ENCODE peak calls at places on chromosome 3, in four cellular contexts. M, E, X and V are unnamed samples.

GRCh38 chr3:107704477-107704876 is 181.7 kb downstream of the BBX start:
- DNase-seq in X (no peak), E (no peak), M (no peak), V (no peak)

GRCh38 chr3:71955549-71956373 is 170.8 kb upstream of the PROK2 start:
- DNase-seq in E (peak; percentile 13), M (peak; percentile 66), X (peak; percentile 34), V (peak; percentile 45)

GRCh38 chr3:183555541-183556081 is at the start of gene KLHL6:
- DNase-seq in X (no peak), E (no peak), M (peak; percentile 53), V (no peak)

GRCh38 chr3:164186095-164186494 is 892.2 kb downstream of the SI start:
- DNase-seq in E (no peak), M (no peak), X (no peak), V (no peak)

GRCh38 chr3:177553586-177553985 is 356.3 kb upstream of the TBL1XR1 start:
- DNase-seq in M (no peak), E (no peak), X (no peak), V (no peak)

GRCh38 chr3:45567730-45568172 is 26.8 kb upstream of the LIMD1 start:
- DNase-seq in X (no peak), E (no peak), M (no peak), V (no peak)

GRCh38 chr3:141686477-141687280 is 51.4 kb upstream of the RNF7 start:
- DNase-seq in E (peak; percentile 41), X (peak; percentile 46), M (no peak), V (no peak)

GRCh38 chr3:38730281-38730680 is 80.8 kb upstream of the SCN5A start:
- DNase-seq in X (no peak), M (no peak), E (no peak), V (no peak)

GRCh38 chr3:71016141-71016845 is 567.2 kb downstream of the FOXP1 start:
- DNase-seq in M (no peak), E (no peak), X (peak; percentile 49), V (no peak)

GRCh38 chr3:76943058-76943457 is 96.8 kb upstream of the ROBO2 start:
- DNase-seq in M (no peak), X (peak; percentile 48), E (no peak), V (no peak)

GRCh38 chr3:172464306-172464705 is 16.1 kb upstream of the GHSR start:
- DNase-seq in E (no peak), X (no peak), M (no peak), V (no peak)

GRCh38 chr3:169914321-169914720 is 2.9 kb downstream of the SAMD7 start:
- DNase-seq in M (peak; percentile 17), X (no peak), E (no peak), V (no peak)

GRCh38 chr3:164377466-164377865 is 700.8 kb downstream of the SI start:
- DNase-seq in M (no peak), X (no peak), E (no peak), V (no peak)

GRCh38 chr3:181888234-181888633 is 176.5 kb downstream of the SOX2 start:
- DNase-seq in E (no peak), X (no peak), M (no peak), V (no peak)

GRCh38 chr3:21398461-21398860 is 352.5 kb downstream of the ZNF385D start:
- DNase-seq in X (no peak), M (no peak), E (no peak), V (no peak)

DNA sequence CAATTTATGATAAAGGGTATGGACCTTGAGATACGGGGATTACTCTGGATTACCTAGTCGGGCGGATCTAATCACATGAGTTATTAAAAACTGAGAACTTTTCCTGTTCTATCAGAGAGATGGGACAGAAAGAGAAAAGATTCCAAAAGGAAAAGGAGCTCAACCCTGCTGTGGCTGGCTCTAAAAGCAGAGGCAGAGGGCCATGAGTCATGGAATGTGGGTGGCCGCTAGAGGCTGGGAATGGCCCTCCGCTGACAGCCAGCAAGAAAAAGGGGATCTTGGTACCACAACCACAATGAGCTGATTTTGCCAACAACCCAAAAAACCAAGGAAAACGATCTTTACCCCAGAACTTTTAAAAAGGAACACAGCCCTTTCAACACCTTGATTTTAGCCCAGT is 210.0 kb downstream of the MAGI1 start:
- DNase-seq in X (no peak), E (no peak), M (no peak), V (no peak)
- TF ChIP-seq SIN3A in X (no peak), E (no peak), M (no peak), V (no peak)

GRCh38 chr3:112446343-112446742 is 52.9 kb downstream of the BTLA start:
- DNase-seq in E (no peak), X (no peak), M (no peak), V (no peak)
- TF ChIP-seq TCF7L2 in E (no peak), X (no peak), M (no peak), V (no peak)

DNA sequence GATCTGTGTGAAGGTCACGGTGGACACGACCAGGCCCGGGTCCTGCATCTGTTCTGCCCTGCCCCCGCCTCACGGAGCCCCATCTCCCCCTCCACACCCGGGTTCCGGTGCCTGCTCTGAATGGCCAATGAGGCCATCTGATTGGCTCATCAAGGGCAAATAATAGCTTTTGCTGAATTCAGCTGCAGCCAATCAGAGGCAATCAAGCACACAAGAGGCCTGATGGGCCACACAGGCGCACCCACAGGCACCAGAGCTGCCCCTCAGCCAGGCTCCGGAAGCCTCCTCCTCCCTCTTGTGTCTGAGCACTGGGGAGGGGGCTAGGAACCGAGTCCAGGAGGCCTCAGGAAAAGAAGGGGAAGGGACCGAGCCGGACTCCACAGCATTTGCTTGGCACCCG is 49.5 kb downstream of the CACNA2D2 start:
- DNase-seq in X (no peak), M (no peak), E (no peak), V (no peak)
- TF ChIP-seq SIN3A in X (no peak), M (no peak), E (no peak), V (no peak)

GRCh38 chr3:53083496-53083895 is 37.6 kb upstream of the SFMBT1 start:
- DNase-seq in X (no peak), E (no peak), M (peak; percentile 16), V (no peak)
- TF ChIP-seq TCF7L2 in X (no peak), E (no peak), M (no peak), V (no peak)

DNA sequence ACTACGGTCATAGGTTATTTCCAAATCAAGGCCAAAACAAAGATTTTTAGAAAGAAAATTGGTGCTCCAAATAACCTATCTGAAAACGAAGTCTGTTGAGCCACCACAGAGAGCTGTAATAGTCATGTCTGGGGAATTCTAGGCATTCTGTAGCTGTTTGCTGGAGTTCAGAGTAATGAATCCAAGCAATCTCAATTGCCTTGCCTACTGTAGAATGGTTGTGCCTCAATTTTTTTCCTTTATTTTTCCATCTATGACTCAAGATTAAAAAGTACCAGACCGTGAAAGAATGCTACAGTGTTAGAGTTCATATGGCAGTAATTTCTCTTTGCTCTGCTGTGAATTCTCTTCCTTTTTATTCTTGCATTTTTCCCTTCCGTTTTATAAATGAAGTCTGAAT is 1007.2 kb upstream of the ALCAM start:
- DNase-seq in X (no peak), M (no peak), E (no peak), V (no peak)
- TF ChIP-seq SIN3A in X (no peak), M (no peak), E (no peak), V (no peak)